ENCODE peak calls at places on chromosomes 3 and 15, in nine cellular contexts. L is activated naive CD4-positive, alpha-beta T cell; J is CD4-positive, alpha-beta T cell; N is NCI-H526 treated with DMSO at 0.1 percent for 48 hours; H is mesothelial cell of epicardium; D is left ventricle myocardium inferior; X is ecto neural progenitor cell; C is NCI-H2171; S is stimulated activated effector memory CD8-positive, alpha-beta T cell treated with anti-CD3 and anti-CD28 coated beads, Interleukin-12 subunit alpha, Interleukin-12 subunit beta, amount 100 ng/mL, for 72 hours. I is an unnamed sample.

GRCh38 chr15:92832992-92833438 is 67.1 kb upstream of the CHD2 start:
- DNase-seq in L (no peak), J (no peak), N (peak; percentile 34), H (no peak), D (no peak), X (no peak), C (no peak), S (no peak), I (no peak)

GRCh38 chr3:49924683-49925082 is 4.9 kb downstream of the MON1A start:
- DNase-seq in L (no peak), J (no peak), N (no peak), H (no peak), D (no peak), X (no peak), C (no peak), S (no peak), I (no peak)

GRCh38 chr15:31230630-31231485 is 95.8 kb upstream of the KLF13 start:
- DNase-seq in L (no peak), J (no peak), N (peak; percentile 30), H (no peak), D (no peak), X (no peak), C (no peak), S (no peak), I (no peak)

GRCh38 chr3:61315874-61316273 is 64.6 kb upstream of the FHIT start:
- DNase-seq in L (no peak), J (no peak), N (no peak), H (peak; percentile 48), D (no peak), X (peak; percentile 67), C (no peak), S (no peak), I (no peak)

GRCh38 chr15:74036271-74037170 is 42.0 kb downstream of the PML start:
- DNase-seq in L (no peak), J (no peak), N (no peak), H (peak; percentile 56), D (peak; percentile 61), X (peak; percentile 78), C (no peak), S (no peak), I (no peak)

GRCh38 chr3:148146947-148147346 is 550.8 kb upstream of the AGTR1 start:
- DNase-seq in L (no peak), J (no peak), N (no peak), H (no peak), D (no peak), X (no peak), C (no peak), S (no peak), I (no peak)

GRCh38 chr3:58986654-58987053 is 63.2 kb downstream of the CFAP20DC start:
- DNase-seq in L (no peak), J (no peak), N (no peak), H (no peak), D (no peak), X (no peak), C (no peak), S (no peak), I (no peak)

GRCh38 chr15:36601497-36601932 is 22.1 kb downstream of the CDIN1 start:
- DNase-seq in L (no peak), J (no peak), N (peak; percentile 45), H (no peak), D (peak; percentile 47), X (no peak), C (no peak), S (no peak), I (no peak)

GRCh38 chr3:150770662-150771061 is 7.7 kb upstream of the SIAH2 start:
- DNase-seq in L (no peak), J (no peak), N (no peak), H (no peak), D (no peak), X (no peak), C (no peak), S (no peak), I (no peak)

GRCh38 chr15:74203914-74204431 is 1.4 kb upstream of the STRA6 start:
- DNase-seq in L (no peak), J (no peak), N (no peak), H (no peak), D (peak; percentile 25), X (peak; percentile 72), C (no peak), S (no peak), I (no peak)

GRCh38 chr15:76340198-76340801 is 3.7 kb downstream of the ISL2 start:
- DNase-seq in L (no peak), J (no peak), N (peak; percentile 36), H (peak; percentile 57), D (no peak), X (peak; percentile 73), C (peak; percentile 22), S (no peak), I (no peak)

GRCh38 chr3:170372190-170372879 is 14.8 kb downstream of the SKIL start:
- DNase-seq in L (no peak), J (no peak), N (no peak), H (no peak), D (no peak), X (no peak), C (no peak), S (no peak), I (no peak)

GRCh38 chr3:104696470-104696869 is 670.2 kb upstream of the ALCAM start:
- DNase-seq in L (no peak), J (no peak), N (no peak), H (no peak), D (no peak), X (no peak), C (no peak), S (no peak), I (no peak)

I was measured in T-helper 22 cell.